ENCODE peak calls at places on chromosomes 5 and 9, in ten cellular contexts. One of them, this sample, is unnamed.

GRCh38 chr9:81002242-81002641 is 687.1 kb downstream of the TLE1 start:
- DNase-seq in activated CD8-positive, alpha-beta memory T cell treated with anti-CD3 and anti-CD28 coated beads for 4 hours: no peak
- DNase-seq in foreskin fibroblast: no peak
- DNase-seq in M059J: peak
- DNase-seq in NCI-H82: no peak
- DNase-seq in transverse colon: no peak
- DNase-seq in activated T-cell treated with anti-CD3 and anti-CD28 coated beads for 1 hour: no peak
- DNase-seq in activated naive CD8-positive, alpha-beta T cell treated with anti-CD3 and anti-CD28 coated beads, Interleukin-2, amount 10 ng/mL, durations not matched to agents 7 days and 5 days: no peak
- DNase-seq in germinal center: no peak
- DNase-seq in retina: no peak
- DNase-seq in this sample: no peak

GRCh38 chr9:91714020-91714721 is 235.9 kb downstream of the ROR2 start:
- DNase-seq in foreskin fibroblast: peak
- DNase-seq in transverse colon: peak
- DNase-seq in NCI-H82: peak
- DNase-seq in germinal center: peak
- DNase-seq in activated CD8-positive, alpha-beta memory T cell treated with anti-CD3 and anti-CD28 coated beads for 4 hours: no peak
- DNase-seq in activated naive CD8-positive, alpha-beta T cell treated with anti-CD3 and anti-CD28 coated beads, Interleukin-2, amount 10 ng/mL, durations not matched to agents 7 days and 5 days: peak
- DNase-seq in activated T-cell treated with anti-CD3 and anti-CD28 coated beads for 1 hour: no peak
- DNase-seq in retina: peak
- DNase-seq in M059J: peak
- DNase-seq in this sample: peak

GRCh38 chr9:129624168-129624759 is 1.7 kb upstream of the NTMT1 start:
- DNase-seq in M059J: peak
- DNase-seq in activated CD8-positive, alpha-beta memory T cell treated with anti-CD3 and anti-CD28 coated beads for 4 hours: peak
- DNase-seq in activated naive CD8-positive, alpha-beta T cell treated with anti-CD3 and anti-CD28 coated beads, Interleukin-2, amount 10 ng/mL, durations not matched to agents 7 days and 5 days: peak
- DNase-seq in retina: peak
- DNase-seq in transverse colon: peak
- DNase-seq in germinal center: peak
- DNase-seq in activated T-cell treated with anti-CD3 and anti-CD28 coated beads for 1 hour: peak
- DNase-seq in NCI-H82: peak
- DNase-seq in foreskin fibroblast: peak
- DNase-seq in this sample: peak

GRCh38 chr5:77568555-77568954 is 70.0 kb downstream of the OTP start:
- DNase-seq in activated naive CD8-positive, alpha-beta T cell treated with anti-CD3 and anti-CD28 coated beads, Interleukin-2, amount 10 ng/mL, durations not matched to agents 7 days and 5 days: no peak
- DNase-seq in retina: no peak
- DNase-seq in germinal center: no peak
- DNase-seq in transverse colon: no peak
- DNase-seq in activated T-cell treated with anti-CD3 and anti-CD28 coated beads for 1 hour: no peak
- DNase-seq in foreskin fibroblast: no peak
- DNase-seq in M059J: no peak
- DNase-seq in NCI-H82: no peak
- DNase-seq in activated CD8-positive, alpha-beta memory T cell treated with anti-CD3 and anti-CD28 coated beads for 4 hours: no peak
- DNase-seq in this sample: no peak

GRCh38 chr5:139140631-139141071 is 57.5 kb downstream of the SIL1 start:
- DNase-seq in NCI-H82: no peak
- DNase-seq in transverse colon: no peak
- DNase-seq in M059J: peak
- DNase-seq in retina: no peak
- DNase-seq in activated naive CD8-positive, alpha-beta T cell treated with anti-CD3 and anti-CD28 coated beads, Interleukin-2, amount 10 ng/mL, durations not matched to agents 7 days and 5 days: no peak
- DNase-seq in activated CD8-positive, alpha-beta memory T cell treated with anti-CD3 and anti-CD28 coated beads for 4 hours: no peak
- DNase-seq in foreskin fibroblast: peak
- DNase-seq in germinal center: no peak
- DNase-seq in activated T-cell treated with anti-CD3 and anti-CD28 coated beads for 1 hour: no peak
- DNase-seq in this sample: peak

GRCh38 chr5:72245517-72246238 is 74.4 kb downstream of the MRPS27 start:
- DNase-seq in M059J: no peak
- DNase-seq in foreskin fibroblast: no peak
- DNase-seq in germinal center: no peak
- DNase-seq in NCI-H82: peak
- DNase-seq in activated CD8-positive, alpha-beta memory T cell treated with anti-CD3 and anti-CD28 coated beads for 4 hours: no peak
- DNase-seq in retina: no peak
- DNase-seq in transverse colon: no peak
- DNase-seq in activated naive CD8-positive, alpha-beta T cell treated with anti-CD3 and anti-CD28 coated beads, Interleukin-2, amount 10 ng/mL, durations not matched to agents 7 days and 5 days: no peak
- DNase-seq in activated T-cell treated with anti-CD3 and anti-CD28 coated beads for 1 hour: no peak
- DNase-seq in this sample: no peak

GRCh38 chr5:146947181-146947941 is 68.8 kb upstream of the PPP2R2B start:
- DNase-seq in germinal center: no peak
- DNase-seq in retina: no peak
- DNase-seq in activated T-cell treated with anti-CD3 and anti-CD28 coated beads for 1 hour: no peak
- DNase-seq in activated CD8-positive, alpha-beta memory T cell treated with anti-CD3 and anti-CD28 coated beads for 4 hours: no peak
- DNase-seq in foreskin fibroblast: no peak
- DNase-seq in transverse colon: no peak
- DNase-seq in activated naive CD8-positive, alpha-beta T cell treated with anti-CD3 and anti-CD28 coated beads, Interleukin-2, amount 10 ng/mL, durations not matched to agents 7 days and 5 days: no peak
- DNase-seq in M059J: peak
- DNase-seq in NCI-H82: peak
- DNase-seq in this sample: peak

GRCh38 chr5:17233488-17233887 is 16.1 kb downstream of the BASP1 start:
- DNase-seq in M059J: peak
- DNase-seq in activated T-cell treated with anti-CD3 and anti-CD28 coated beads for 1 hour: no peak
- DNase-seq in retina: no peak
- DNase-seq in transverse colon: no peak
- DNase-seq in activated naive CD8-positive, alpha-beta T cell treated with anti-CD3 and anti-CD28 coated beads, Interleukin-2, amount 10 ng/mL, durations not matched to agents 7 days and 5 days: no peak
- DNase-seq in NCI-H82: no peak
- DNase-seq in germinal center: no peak
- DNase-seq in activated CD8-positive, alpha-beta memory T cell treated with anti-CD3 and anti-CD28 coated beads for 4 hours: no peak
- DNase-seq in foreskin fibroblast: no peak
- DNase-seq in this sample: no peak

GRCh38 chr9:99416007-99416406 is 193.9 kb downstream of the SEC61B start:
- DNase-seq in activated naive CD8-positive, alpha-beta T cell treated with anti-CD3 and anti-CD28 coated beads, Interleukin-2, amount 10 ng/mL, durations not matched to agents 7 days and 5 days: no peak
- DNase-seq in foreskin fibroblast: peak
- DNase-seq in germinal center: no peak
- DNase-seq in activated T-cell treated with anti-CD3 and anti-CD28 coated beads for 1 hour: no peak
- DNase-seq in activated CD8-positive, alpha-beta memory T cell treated with anti-CD3 and anti-CD28 coated beads for 4 hours: no peak
- DNase-seq in retina: no peak
- DNase-seq in M059J: peak
- DNase-seq in transverse colon: no peak
- DNase-seq in NCI-H82: no peak
- DNase-seq in this sample: no peak

GRCh38 chr9:78261403-78262001 is 25.6 kb downstream of the CEP78 start:
- DNase-seq in transverse colon: no peak
- DNase-seq in retina: no peak
- DNase-seq in activated T-cell treated with anti-CD3 and anti-CD28 coated beads for 1 hour: no peak
- DNase-seq in activated naive CD8-positive, alpha-beta T cell treated with anti-CD3 and anti-CD28 coated beads, Interleukin-2, amount 10 ng/mL, durations not matched to agents 7 days and 5 days: no peak
- DNase-seq in foreskin fibroblast: peak
- DNase-seq in activated CD8-positive, alpha-beta memory T cell treated with anti-CD3 and anti-CD28 coated beads for 4 hours: no peak
- DNase-seq in M059J: peak
- DNase-seq in NCI-H82: peak
- DNase-seq in germinal center: peak
- DNase-seq in this sample: no peak

GRCh38 chr9:79581794-79582193 is 10.0 kb downstream of the TLE4 start:
- DNase-seq in activated T-cell treated with anti-CD3 and anti-CD28 coated beads for 1 hour: no peak
- DNase-seq in foreskin fibroblast: peak
- DNase-seq in transverse colon: no peak
- DNase-seq in activated CD8-positive, alpha-beta memory T cell treated with anti-CD3 and anti-CD28 coated beads for 4 hours: no peak
- DNase-seq in M059J: peak
- DNase-seq in germinal center: no peak
- DNase-seq in NCI-H82: peak
- DNase-seq in activated naive CD8-positive, alpha-beta T cell treated with anti-CD3 and anti-CD28 coated beads, Interleukin-2, amount 10 ng/mL, durations not matched to agents 7 days and 5 days: no peak
- DNase-seq in retina: no peak
- DNase-seq in this sample: no peak

GRCh38 chr9:113355197-113355596 is 5.9 kb downstream of the BSPRY start:
- DNase-seq in activated T-cell treated with anti-CD3 and anti-CD28 coated beads for 1 hour: no peak
- DNase-seq in M059J: peak
- DNase-seq in activated CD8-positive, alpha-beta memory T cell treated with anti-CD3 and anti-CD28 coated beads for 4 hours: no peak
- DNase-seq in NCI-H82: peak
- DNase-seq in foreskin fibroblast: peak
- DNase-seq in retina: no peak
- DNase-seq in germinal center: no peak
- DNase-seq in activated naive CD8-positive, alpha-beta T cell treated with anti-CD3 and anti-CD28 coated beads, Interleukin-2, amount 10 ng/mL, durations not matched to agents 7 days and 5 days: no peak
- DNase-seq in transverse colon: no peak
- DNase-seq in this sample: no peak

GRCh38 chr5:101721543-101721942 is 574.5 kb downstream of the SLCO4C1 start:
- DNase-seq in activated CD8-positive, alpha-beta memory T cell treated with anti-CD3 and anti-CD28 coated beads for 4 hours: no peak
- DNase-seq in retina: no peak
- DNase-seq in NCI-H82: no peak
- DNase-seq in activated T-cell treated with anti-CD3 and anti-CD28 coated beads for 1 hour: no peak
- DNase-seq in transverse colon: no peak
- DNase-seq in germinal center: no peak
- DNase-seq in foreskin fibroblast: no peak
- DNase-seq in activated naive CD8-positive, alpha-beta T cell treated with anti-CD3 and anti-CD28 coated beads, Interleukin-2, amount 10 ng/mL, durations not matched to agents 7 days and 5 days: no peak
- DNase-seq in M059J: no peak
- DNase-seq in this sample: no peak

GRCh38 chr5:71922584-71923106 is 184.6 kb upstream of the MAP1B start:
- DNase-seq in retina: no peak
- DNase-seq in M059J: peak
- DNase-seq in transverse colon: no peak
- DNase-seq in activated naive CD8-positive, alpha-beta T cell treated with anti-CD3 and anti-CD28 coated beads, Interleukin-2, amount 10 ng/mL, durations not matched to agents 7 days and 5 days: no peak
- DNase-seq in activated T-cell treated with anti-CD3 and anti-CD28 coated beads for 1 hour: no peak
- DNase-seq in activated CD8-positive, alpha-beta memory T cell treated with anti-CD3 and anti-CD28 coated beads for 4 hours: no peak
- DNase-seq in NCI-H82: no peak
- DNase-seq in foreskin fibroblast: peak
- DNase-seq in germinal center: no peak
- DNase-seq in this sample: no peak

GRCh38 chr9:35340046-35340445 is 149.9 kb upstream of the RUSC2 start:
- DNase-seq in M059J: peak
- DNase-seq in activated CD8-positive, alpha-beta memory T cell treated with anti-CD3 and anti-CD28 coated beads for 4 hours: no peak
- DNase-seq in activated naive CD8-positive, alpha-beta T cell treated with anti-CD3 and anti-CD28 coated beads, Interleukin-2, amount 10 ng/mL, durations not matched to agents 7 days and 5 days: no peak
- DNase-seq in foreskin fibroblast: no peak
- DNase-seq in transverse colon: no peak
- DNase-seq in germinal center: no peak
- DNase-seq in activated T-cell treated with anti-CD3 and anti-CD28 coated beads for 1 hour: no peak
- DNase-seq in retina: no peak
- DNase-seq in NCI-H82: no peak
- DNase-seq in this sample: no peak

GRCh38 chr5:108081707-108082106 is 300.2 kb downstream of the FBXL17 start:
- DNase-seq in M059J: no peak
- DNase-seq in NCI-H82: peak
- DNase-seq in activated T-cell treated with anti-CD3 and anti-CD28 coated beads for 1 hour: no peak
- DNase-seq in activated CD8-positive, alpha-beta memory T cell treated with anti-CD3 and anti-CD28 coated beads for 4 hours: no peak
- DNase-seq in germinal center: no peak
- DNase-seq in retina: no peak
- DNase-seq in foreskin fibroblast: no peak
- DNase-seq in transverse colon: no peak
- DNase-seq in activated naive CD8-positive, alpha-beta T cell treated with anti-CD3 and anti-CD28 coated beads, Interleukin-2, amount 10 ng/mL, durations not matched to agents 7 days and 5 days: no peak
- DNase-seq in this sample: no peak

GRCh38 chr5:180209137-180209581 is at the start of gene RASGEF1C:
- DNase-seq in activated naive CD8-positive, alpha-beta T cell treated with anti-CD3 and anti-CD28 coated beads, Interleukin-2, amount 10 ng/mL, durations not matched to agents 7 days and 5 days: peak
- DNase-seq in germinal center: peak
- DNase-seq in transverse colon: peak
- DNase-seq in NCI-H82: peak
- DNase-seq in retina: peak
- DNase-seq in M059J: peak
- DNase-seq in activated CD8-positive, alpha-beta memory T cell treated with anti-CD3 and anti-CD28 coated beads for 4 hours: no peak
- DNase-seq in foreskin fibroblast: peak
- DNase-seq in activated T-cell treated with anti-CD3 and anti-CD28 coated beads for 1 hour: peak
- DNase-seq in this sample: peak

GRCh38 chr9:121975801-121976277 is 117.3 kb downstream of the TTLL11 start:
- DNase-seq in M059J: peak
- DNase-seq in activated T-cell treated with anti-CD3 and anti-CD28 coated beads for 1 hour: no peak
- DNase-seq in activated naive CD8-positive, alpha-beta T cell treated with anti-CD3 and anti-CD28 coated beads, Interleukin-2, amount 10 ng/mL, durations not matched to agents 7 days and 5 days: no peak
- DNase-seq in retina: no peak
- DNase-seq in transverse colon: peak
- DNase-seq in activated CD8-positive, alpha-beta memory T cell treated with anti-CD3 and anti-CD28 coated beads for 4 hours: no peak
- DNase-seq in foreskin fibroblast: peak
- DNase-seq in NCI-H82: no peak
- DNase-seq in germinal center: no peak
- DNase-seq in this sample: no peak

GRCh38 chr9:120344230-120344629 is 235.7 kb downstream of the CDK5RAP2 start:
- DNase-seq in transverse colon: no peak
- DNase-seq in activated CD8-positive, alpha-beta memory T cell treated with anti-CD3 and anti-CD28 coated beads for 4 hours: no peak
- DNase-seq in retina: no peak
- DNase-seq in activated naive CD8-positive, alpha-beta T cell treated with anti-CD3 and anti-CD28 coated beads, Interleukin-2, amount 10 ng/mL, durations not matched to agents 7 days and 5 days: no peak
- DNase-seq in germinal center: no peak
- DNase-seq in NCI-H82: no peak
- DNase-seq in M059J: peak
- DNase-seq in foreskin fibroblast: peak
- DNase-seq in activated T-cell treated with anti-CD3 and anti-CD28 coated beads for 1 hour: no peak
- DNase-seq in this sample: no peak

GRCh38 chr5:126471875-126472537 is 48.8 kb downstream of the GRAMD2B start:
- DNase-seq in retina: no peak
- DNase-seq in foreskin fibroblast: peak
- DNase-seq in activated naive CD8-positive, alpha-beta T cell treated with anti-CD3 and anti-CD28 coated beads, Interleukin-2, amount 10 ng/mL, durations not matched to agents 7 days and 5 days: no peak
- DNase-seq in activated CD8-positive, alpha-beta memory T cell treated with anti-CD3 and anti-CD28 coated beads for 4 hours: no peak
- DNase-seq in NCI-H82: no peak
- DNase-seq in M059J: peak
- DNase-seq in activated T-cell treated with anti-CD3 and anti-CD28 coated beads for 1 hour: no peak
- DNase-seq in germinal center: no peak
- DNase-seq in transverse colon: no peak
- DNase-seq in this sample: no peak

GRCh38 chr9:91422832-91423711 is 560 bp downstream of the NFIL3 start:
- DNase-seq in activated CD8-positive, alpha-beta memory T cell treated with anti-CD3 and anti-CD28 coated beads for 4 hours: no peak
- DNase-seq in NCI-H82: peak
- DNase-seq in foreskin fibroblast: peak
- DNase-seq in transverse colon: peak
- DNase-seq in activated naive CD8-positive, alpha-beta T cell treated with anti-CD3 and anti-CD28 coated beads, Interleukin-2, amount 10 ng/mL, durations not matched to agents 7 days and 5 days: peak
- DNase-seq in M059J: peak
- DNase-seq in germinal center: peak
- DNase-seq in retina: peak
- DNase-seq in activated T-cell treated with anti-CD3 and anti-CD28 coated beads for 1 hour: peak
- DNase-seq in this sample: peak

GRCh38 chr5:159097461-159098284 is 2.0 kb downstream of the EBF1 start:
- DNase-seq in activated CD8-positive, alpha-beta memory T cell treated with anti-CD3 and anti-CD28 coated beads for 4 hours: no peak
- DNase-seq in NCI-H82: peak
- DNase-seq in transverse colon: no peak
- DNase-seq in activated T-cell treated with anti-CD3 and anti-CD28 coated beads for 1 hour: no peak
- DNase-seq in foreskin fibroblast: peak
- DNase-seq in germinal center: peak
- DNase-seq in retina: peak
- DNase-seq in activated naive CD8-positive, alpha-beta T cell treated with anti-CD3 and anti-CD28 coated beads, Interleukin-2, amount 10 ng/mL, durations not matched to agents 7 days and 5 days: peak
- DNase-seq in M059J: peak
- DNase-seq in this sample: no peak

GRCh38 chr5:34534237-34535108 is 121.7 kb upstream of the RAI14 start:
- DNase-seq in germinal center: no peak
- DNase-seq in retina: no peak
- DNase-seq in activated T-cell treated with anti-CD3 and anti-CD28 coated beads for 1 hour: no peak
- DNase-seq in NCI-H82: no peak
- DNase-seq in activated CD8-positive, alpha-beta memory T cell treated with anti-CD3 and anti-CD28 coated beads for 4 hours: no peak
- DNase-seq in M059J: peak
- DNase-seq in activated naive CD8-positive, alpha-beta T cell treated with anti-CD3 and anti-CD28 coated beads, Interleukin-2, amount 10 ng/mL, durations not matched to agents 7 days and 5 days: no peak
- DNase-seq in foreskin fibroblast: peak
- DNase-seq in transverse colon: no peak
- DNase-seq in this sample: no peak

GRCh38 chr5:73654171-73654811 is 28.3 kb downstream of the ARHGEF28 start:
- DNase-seq in M059J: peak
- DNase-seq in activated CD8-positive, alpha-beta memory T cell treated with anti-CD3 and anti-CD28 coated beads for 4 hours: no peak
- DNase-seq in retina: no peak
- DNase-seq in transverse colon: no peak
- DNase-seq in NCI-H82: peak
- DNase-seq in activated naive CD8-positive, alpha-beta T cell treated with anti-CD3 and anti-CD28 coated beads, Interleukin-2, amount 10 ng/mL, durations not matched to agents 7 days and 5 days: no peak
- DNase-seq in foreskin fibroblast: peak
- DNase-seq in germinal center: no peak
- DNase-seq in activated T-cell treated with anti-CD3 and anti-CD28 coated beads for 1 hour: no peak
- DNase-seq in this sample: no peak

GRCh38 chr9:130938652-130939404 is at the start of gene FIBCD1:
- DNase-seq in M059J: peak
- DNase-seq in germinal center: peak
- DNase-seq in activated naive CD8-positive, alpha-beta T cell treated with anti-CD3 and anti-CD28 coated beads, Interleukin-2, amount 10 ng/mL, durations not matched to agents 7 days and 5 days: peak
- DNase-seq in activated T-cell treated with anti-CD3 and anti-CD28 coated beads for 1 hour: no peak
- DNase-seq in activated CD8-positive, alpha-beta memory T cell treated with anti-CD3 and anti-CD28 coated beads for 4 hours: no peak
- DNase-seq in NCI-H82: peak
- DNase-seq in foreskin fibroblast: peak
- DNase-seq in transverse colon: peak
- DNase-seq in retina: peak
- DNase-seq in this sample: no peak

GRCh38 chr5:81679885-81680284 is 71.0 kb downstream of the SSBP2 start:
- DNase-seq in NCI-H82: no peak
- DNase-seq in activated CD8-positive, alpha-beta memory T cell treated with anti-CD3 and anti-CD28 coated beads for 4 hours: no peak
- DNase-seq in M059J: no peak
- DNase-seq in activated naive CD8-positive, alpha-beta T cell treated with anti-CD3 and anti-CD28 coated beads, Interleukin-2, amount 10 ng/mL, durations not matched to agents 7 days and 5 days: no peak
- DNase-seq in transverse colon: no peak
- DNase-seq in foreskin fibroblast: no peak
- DNase-seq in germinal center: no peak
- DNase-seq in activated T-cell treated with anti-CD3 and anti-CD28 coated beads for 1 hour: no peak
- DNase-seq in retina: no peak
- DNase-seq in this sample: no peak

GRCh38 chr5:130652178-130652577 is 512.9 kb downstream of the HINT1 start:
- DNase-seq in NCI-H82: no peak
- DNase-seq in activated T-cell treated with anti-CD3 and anti-CD28 coated beads for 1 hour: no peak
- DNase-seq in activated naive CD8-positive, alpha-beta T cell treated with anti-CD3 and anti-CD28 coated beads, Interleukin-2, amount 10 ng/mL, durations not matched to agents 7 days and 5 days: no peak
- DNase-seq in retina: no peak
- DNase-seq in activated CD8-positive, alpha-beta memory T cell treated with anti-CD3 and anti-CD28 coated beads for 4 hours: no peak
- DNase-seq in transverse colon: no peak
- DNase-seq in germinal center: no peak
- DNase-seq in M059J: peak
- DNase-seq in foreskin fibroblast: peak
- DNase-seq in this sample: no peak

GRCh38 chr9:89750117-89750551 is 145.3 kb downstream of the GADD45G start:
- DNase-seq in M059J: no peak
- DNase-seq in activated T-cell treated with anti-CD3 and anti-CD28 coated beads for 1 hour: no peak
- DNase-seq in activated CD8-positive, alpha-beta memory T cell treated with anti-CD3 and anti-CD28 coated beads for 4 hours: no peak
- DNase-seq in NCI-H82: peak
- DNase-seq in retina: peak
- DNase-seq in transverse colon: no peak
- DNase-seq in foreskin fibroblast: no peak
- DNase-seq in activated naive CD8-positive, alpha-beta T cell treated with anti-CD3 and anti-CD28 coated beads, Interleukin-2, amount 10 ng/mL, durations not matched to agents 7 days and 5 days: no peak
- DNase-seq in germinal center: no peak
- DNase-seq in this sample: no peak